ENCODE peak calls at places on chromosome X, in six cellular contexts. T is astrocyte of the spinal cord, C is occipital lobe, X is NCI-H345, W is progenitor cell of endocrine pancreas, K is nucleus accumbens. M is an unnamed sample.

GRCh38 chrX:123665197-123665596 is 67.7 kb downstream of the THOC2 start:
- DNase-seq in C (no peak), T (peak; percentile 4), X (no peak), W (no peak), K (no peak), M (peak; percentile 4)

GRCh38 chrX:50876551-50876950 is 34.0 kb upstream of the BMP15 start:
- DNase-seq in X (no peak), W (no peak), K (no peak), C (no peak), T (no peak), M (no peak)

GRCh38 chrX:45758738-45759397 is 558.2 kb upstream of the DIPK2B start:
- DNase-seq in T (peak; percentile 56), C (no peak), K (no peak), X (no peak), W (no peak), M (no peak)

GRCh38 chrX:146967296-146967695 is 152.8 kb upstream of the CXorf51A start:
- DNase-seq in T (no peak), K (no peak), W (no peak), X (no peak), C (no peak), M (no peak)

GRCh38 chrX:30713061-30713525 is 59.9 kb downstream of the GK start:
- DNase-seq in T (peak; percentile 59), W (peak; percentile 35), X (peak; percentile 49), C (no peak), K (peak; percentile 28), M (no peak)

GRCh38 chrX:63275127-63275526 is 76.0 kb downstream of the SPIN4 start:
- DNase-seq in X (no peak), C (no peak), T (no peak), K (no peak), W (no peak), M (no peak)

GRCh38 chrX:55489315-55490009 is at the start of gene USP51:
- DNase-seq in K (peak; percentile 26), C (peak; percentile 27), W (no peak), X (peak; percentile 52), T (peak; percentile 18), M (no peak)

GRCh38 chrX:112521658-112522057 is 158.1 kb downstream of the LHFPL1 start:
- DNase-seq in K (no peak), X (peak; percentile 21), W (no peak), C (no peak), T (no peak), M (no peak)

GRCh38 chrX:88378406-88378805 is 368.6 kb upstream of the CPXCR1 start:
- DNase-seq in T (no peak), X (no peak), C (no peak), K (no peak), W (no peak), M (no peak)

GRCh38 chrX:78997870-78998558 is 52.8 kb downstream of the P2RY10 start:
- DNase-seq in X (no peak), W (no peak), C (no peak), T (no peak), K (no peak), M (no peak)

GRCh38 chrX:51332188-51332942 is at the start of gene NUDT10:
- DNase-seq in W (peak; percentile 59), X (no peak), T (peak; percentile 53), K (no peak), C (peak; percentile 17), M (no peak)